ENCODE peak calls at places on chromosomes 12 and 14, in eight cellular contexts. O, F, W, I, M, Z, G and V are unnamed samples.

GRCh38 chr14:104885973-104886689 is 21.1 kb downstream of the CEP170B start:
- DNase-seq in O (peak), F (no peak), W (peak), I (no peak), M (no peak), Z (no peak), G (no peak), V (no peak)

GRCh38 chr14:97838986-97839385 is 1041.8 kb downstream of the VRK1 start:
- DNase-seq in O (no peak), F (no peak), W (no peak), I (no peak), M (no peak), Z (no peak), G (no peak), V (no peak)

GRCh38 chr14:65281991-65282908 is 130.3 kb upstream of the FUT8 start:
- DNase-seq in O (no peak), F (no peak), W (no peak), I (no peak), M (no peak), Z (no peak), G (no peak), V (no peak)

GRCh38 chr12:80242341-80242740 is 143.0 kb downstream of the OTOGL start:
- DNase-seq in O (no peak), F (no peak), W (no peak), I (no peak), M (no peak), Z (no peak), G (no peak), V (no peak)

GRCh38 chr14:67567654-67568053 is 32.4 kb downstream of the PIGH start:
- DNase-seq in O (no peak), F (no peak), W (no peak), I (peak), M (no peak), Z (no peak), G (peak), V (no peak)

GRCh38 chr14:30756594-30756993 is 117.8 kb upstream of the COCH start:
- DNase-seq in O (no peak), F (no peak), W (no peak), I (no peak), M (no peak), Z (no peak), G (no peak), V (no peak)

GRCh38 chr14:94548999-94549985 is 11.9 kb upstream of the SERPINA4 start:
- DNase-seq in O (no peak), F (peak), W (peak), I (no peak), M (peak), Z (peak), G (peak), V (no peak)

GRCh38 chr12:115599251-115599811 is 678.2 kb downstream of the MED13L start:
- DNase-seq in O (peak), F (no peak), W (no peak), I (no peak), M (no peak), Z (no peak), G (no peak), V (no peak)

GRCh38 chr14:25090716-25091454 is 40.9 kb upstream of the STXBP6 start:
- DNase-seq in O (no peak), F (no peak), W (no peak), I (no peak), M (no peak), Z (no peak), G (peak), V (no peak)

GRCh38 chr14:25049559-25050493 is at the start of gene STXBP6:
- DNase-seq in O (peak), F (peak), W (peak), I (peak), M (peak), Z (no peak), G (peak), V (no peak)

GRCh38 chr14:103735022-103735421 is 19.4 kb downstream of the ZFYVE21 start:
- DNase-seq in O (no peak), F (no peak), W (no peak), I (peak), M (no peak), Z (no peak), G (no peak), V (no peak)

GRCh38 chr12:40917561-40917960 is 225.3 kb downstream of the CNTN1 start:
- DNase-seq in O (no peak), F (no peak), W (no peak), I (no peak), M (no peak), Z (no peak), G (no peak), V (no peak)

GRCh38 chr14:99134333-99135046 is 137.5 kb downstream of the BCL11B start:
- DNase-seq in O (no peak), F (no peak), W (no peak), I (peak), M (no peak), Z (no peak), G (peak), V (peak)

GRCh38 chr12:30482650-30483049 is 213.0 kb downstream of the IPO8 start:
- DNase-seq in O (no peak), F (no peak), W (no peak), I (no peak), M (no peak), Z (no peak), G (no peak), V (no peak)

GRCh38 chr12:30484658-30485057 is 211.0 kb downstream of the IPO8 start:
- DNase-seq in O (no peak), F (no peak), W (no peak), I (no peak), M (no peak), Z (no peak), G (no peak), V (no peak)

DNA sequence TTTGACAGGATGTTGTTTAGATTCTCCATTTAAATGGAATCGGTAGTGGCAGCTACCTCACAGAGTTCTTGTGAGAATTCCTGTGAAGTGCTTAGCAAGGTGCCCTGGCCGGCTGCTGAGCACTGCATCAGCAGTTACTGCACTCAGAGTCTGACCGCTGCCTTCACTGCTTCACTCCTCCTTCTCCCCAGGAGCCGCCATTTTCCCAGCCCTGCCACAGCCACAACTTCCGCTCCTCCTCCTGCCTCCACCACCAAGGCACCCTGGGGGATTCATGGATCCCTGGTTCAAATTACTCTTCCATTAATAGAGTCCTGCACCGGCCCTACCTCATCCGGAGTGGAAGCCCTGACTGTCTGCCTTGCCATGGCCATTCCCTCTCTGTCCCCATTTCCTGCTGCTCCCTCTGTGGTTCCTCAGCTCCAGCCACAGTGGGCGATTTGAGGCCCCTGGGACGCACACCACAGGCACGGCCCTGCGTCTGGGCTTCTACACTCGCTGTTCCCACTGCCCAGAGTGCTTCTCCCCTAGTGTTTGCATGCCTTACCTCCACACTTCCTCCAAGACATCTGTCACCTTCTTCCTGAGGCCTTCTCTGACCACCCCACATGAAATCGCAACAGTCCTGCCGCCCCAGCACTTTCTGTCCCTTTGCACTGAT is 210.3 kb downstream of the IPO8 start:
- DNase-seq in O (peak), F (no peak), W (no peak), I (no peak), M (no peak), Z (no peak), G (no peak), V (no peak)
- TF ChIP-seq CTCF in O (no peak), F (no peak), W (no peak), I (no peak), M (no peak), Z (no peak), G (no peak), V (no peak)

GRCh38 chr12:13365782-13366366 is 169.3 kb downstream of the EMP1 start:
- DNase-seq in O (peak), F (no peak), W (no peak), I (no peak), M (no peak), Z (no peak), G (no peak), V (peak)

GRCh38 chr12:13368971-13369370 is 172.4 kb downstream of the EMP1 start:
- DNase-seq in O (no peak), F (no peak), W (no peak), I (no peak), M (no peak), Z (no peak), G (no peak), V (peak)

GRCh38 chr12:13367973-13368372 is 171.4 kb downstream of the EMP1 start:
- DNase-seq in O (peak), F (no peak), W (no peak), I (no peak), M (no peak), Z (no peak), G (no peak), V (peak)

GRCh38 chr12:13369496-13369895 is 173.0 kb downstream of the EMP1 start:
- DNase-seq in O (no peak), F (no peak), W (no peak), I (no peak), M (no peak), Z (no peak), G (no peak), V (peak)

DNA sequence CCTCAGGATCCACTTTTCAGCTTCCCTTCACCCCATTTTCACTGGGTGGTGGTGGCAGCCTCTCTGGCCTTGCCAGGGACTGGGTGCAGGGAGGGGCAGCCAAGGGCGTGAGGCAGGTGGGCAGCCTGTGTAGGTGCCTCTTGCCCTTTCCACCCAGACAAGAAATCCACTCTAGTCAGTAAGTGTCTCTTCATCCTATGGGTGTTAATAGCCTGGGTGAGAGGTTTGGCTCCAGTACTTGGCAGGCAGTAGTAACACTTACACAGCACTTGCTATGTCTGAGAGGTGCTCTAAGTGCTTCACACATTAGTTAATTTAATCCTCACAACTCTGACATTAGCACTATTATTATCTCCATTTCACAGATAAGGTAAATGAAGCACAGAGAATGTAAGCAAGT is 171.9 kb downstream of the EMP1 start:
- DNase-seq in O (peak), F (no peak), W (no peak), I (no peak), M (no peak), Z (no peak), G (no peak), V (no peak)
- TF ChIP-seq EP300 in O (no peak), F (no peak), W (no peak), I (no peak), M (no peak), Z (no peak), G (no peak), V (no peak)

DNA sequence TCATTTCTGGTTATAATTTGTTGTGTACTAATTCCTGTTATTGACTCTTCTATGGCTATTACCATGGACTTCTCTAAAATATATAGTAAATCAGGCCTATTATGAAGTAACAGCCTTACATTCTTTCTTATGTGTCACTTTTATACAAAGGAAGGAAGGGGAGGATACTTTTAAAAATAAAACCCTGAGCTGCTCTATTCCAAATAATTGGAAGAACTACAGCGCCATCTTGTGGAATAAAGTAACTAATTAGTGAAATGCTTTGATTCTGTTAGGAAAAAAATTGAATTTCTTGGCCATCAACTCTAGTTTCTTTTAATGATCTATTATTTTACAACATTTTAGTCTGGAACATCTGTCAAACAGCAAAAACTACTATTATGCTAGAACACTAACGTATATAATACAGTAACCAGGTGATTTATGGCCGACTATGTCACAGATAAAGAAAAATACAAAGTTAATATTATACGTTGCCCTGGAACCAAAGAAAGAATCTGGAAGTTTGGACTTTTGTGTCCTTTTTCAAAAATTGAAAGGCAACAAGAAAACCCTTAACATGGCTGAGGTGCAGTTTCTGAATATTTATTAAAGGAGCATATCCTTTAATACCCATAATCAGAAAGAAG is 55.0 kb upstream of the NELL2 start:
- DNase-seq in O (no peak), F (peak), W (no peak), I (no peak), M (no peak), Z (peak), G (no peak), V (no peak)
- TF ChIP-seq CTCF in O (peak), F (peak), W (no peak), I (no peak), M (peak), Z (no peak), G (no peak), V (peak)

GRCh38 chr12:51915951-51916350 is 8.6 kb downstream of the ACVRL1 start:
- DNase-seq in O (no peak), F (no peak), W (no peak), I (peak), M (no peak), Z (no peak), G (no peak), V (no peak)

GRCh38 chr12:51913071-51914033 is 6.0 kb downstream of the ACVRL1 start:
- DNase-seq in O (peak), F (no peak), W (no peak), I (peak), M (no peak), Z (peak), G (no peak), V (no peak)

GRCh38 chr12:51911788-51912711 is 4.7 kb downstream of the ACVRL1 start:
- DNase-seq in O (no peak), F (no peak), W (no peak), I (peak), M (no peak), Z (peak), G (no peak), V (no peak)

GRCh38 chr12:51915003-51915625 is 7.8 kb downstream of the ACVRL1 start:
- DNase-seq in O (peak), F (no peak), W (no peak), I (peak), M (no peak), Z (peak), G (no peak), V (no peak)

DNA sequence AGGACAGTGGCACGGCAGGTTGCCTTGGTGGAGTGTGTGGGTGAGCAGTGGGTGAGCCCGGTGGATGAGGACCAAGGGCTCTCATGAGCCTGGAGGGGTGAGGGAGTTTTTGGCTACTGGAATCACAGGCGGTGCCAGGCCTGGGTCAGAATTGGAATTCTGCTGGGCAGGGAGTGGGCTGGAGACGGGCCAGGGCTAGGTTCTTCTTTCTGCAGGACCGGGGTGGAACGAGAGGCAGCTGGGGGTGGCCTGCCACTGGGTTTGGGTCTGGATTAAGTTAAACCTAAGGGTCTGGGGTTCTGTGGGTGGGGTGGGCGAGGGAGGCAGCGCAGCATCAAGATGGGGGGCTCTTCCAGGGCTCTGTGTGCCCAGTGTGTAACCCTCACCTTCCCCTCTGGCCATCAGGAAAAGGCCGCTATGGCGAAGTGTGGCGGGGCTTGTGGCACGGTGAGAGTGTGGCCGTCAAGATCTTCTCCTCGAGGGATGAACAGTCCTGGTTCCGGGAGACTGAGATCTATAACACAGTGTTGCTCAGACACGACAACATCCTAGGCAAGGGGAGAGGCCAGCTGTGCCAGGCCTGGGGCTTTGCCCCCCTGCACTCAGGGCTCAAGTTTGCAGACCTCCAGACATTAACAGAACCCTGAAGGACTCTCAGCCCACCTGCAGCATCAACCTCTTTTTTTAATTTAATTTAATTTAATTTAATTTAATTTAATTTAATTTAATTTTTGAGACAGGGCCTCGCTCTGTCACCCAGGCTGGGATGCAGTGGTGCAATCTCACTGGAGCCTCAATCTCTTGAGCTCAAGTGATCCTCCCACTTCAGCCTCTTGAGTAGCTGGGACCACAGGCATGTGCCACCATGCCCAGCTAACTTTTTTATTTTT is 7.0 kb downstream of the ACVRL1 start:
- DNase-seq in O (no peak), F (no peak), W (no peak), I (peak), M (no peak), Z (no peak), G (no peak), V (no peak)
- TF ChIP-seq EP300 in O (no peak), F (no peak), W (no peak), I (no peak), M (no peak), Z (no peak), G (no peak), V (no peak)